ENCODE peak calls at places on chromosomes 4 and X, in nine cellular contexts. One of them, this sample, is unnamed.

GRCh38 chr4:17812125-17812524 is 1.3 kb downstream of the NCAPG start:
- DNase-seq in DMS153: no peak
- DNase-seq in nephron progenitor cell: no peak
- DNase-seq in A549: no peak
- DNase-seq in ovary: no peak
- DNase-seq in IMR-90: no peak
- DNase-seq in GM13977: no peak
- DNase-seq in activated naive CD8-positive, alpha-beta T cell treated with anti-CD3 and anti-CD28 coated beads, Interleukin-2, amount 50 U/mL, for 24 hours: no peak
- DNase-seq in LHCN-M2: no peak
- DNase-seq in this sample: no peak

GRCh38 chr4:15457401-15458201 is 12.1 kb upstream of the CC2D2A start:
- DNase-seq in IMR-90: peak
- DNase-seq in LHCN-M2: peak
- DNase-seq in GM13977: peak
- DNase-seq in activated naive CD8-positive, alpha-beta T cell treated with anti-CD3 and anti-CD28 coated beads, Interleukin-2, amount 50 U/mL, for 24 hours: no peak
- DNase-seq in ovary: no peak
- DNase-seq in DMS153: no peak
- DNase-seq in A549: no peak
- DNase-seq in nephron progenitor cell: no peak
- DNase-seq in this sample: peak

GRCh38 chrX:120304241-120304640 is 7.0 kb downstream of the TMEM255A start:
- DNase-seq in DMS153: no peak
- DNase-seq in IMR-90: no peak
- DNase-seq in ovary: no peak
- DNase-seq in nephron progenitor cell: no peak
- DNase-seq in activated naive CD8-positive, alpha-beta T cell treated with anti-CD3 and anti-CD28 coated beads, Interleukin-2, amount 50 U/mL, for 24 hours: no peak
- DNase-seq in LHCN-M2: no peak
- DNase-seq in A549: no peak
- DNase-seq in GM13977: no peak
- DNase-seq in this sample: no peak

GRCh38 chr4:170122252-170122651 is 32.5 kb upstream of the AADAT start:
- DNase-seq in nephron progenitor cell: no peak
- DNase-seq in ovary: no peak
- DNase-seq in DMS153: no peak
- DNase-seq in activated naive CD8-positive, alpha-beta T cell treated with anti-CD3 and anti-CD28 coated beads, Interleukin-2, amount 50 U/mL, for 24 hours: no peak
- DNase-seq in LHCN-M2: no peak
- DNase-seq in A549: no peak
- DNase-seq in IMR-90: no peak
- DNase-seq in GM13977: no peak
- DNase-seq in this sample: no peak

GRCh38 chr4:15240764-15241163 is 187.1 kb upstream of the C1QTNF7 start:
- DNase-seq in DMS153: no peak
- DNase-seq in A549: no peak
- DNase-seq in GM13977: no peak
- DNase-seq in LHCN-M2: no peak
- DNase-seq in nephron progenitor cell: no peak
- DNase-seq in activated naive CD8-positive, alpha-beta T cell treated with anti-CD3 and anti-CD28 coated beads, Interleukin-2, amount 50 U/mL, for 24 hours: no peak
- DNase-seq in IMR-90: peak
- DNase-seq in ovary: no peak
- DNase-seq in this sample: no peak

GRCh38 chr4:77619408-77619807 is 13.8 kb downstream of the CXCL13 start:
- DNase-seq in ovary: no peak
- DNase-seq in DMS153: peak
- DNase-seq in A549: no peak
- DNase-seq in GM13977: no peak
- DNase-seq in IMR-90: no peak
- DNase-seq in nephron progenitor cell: no peak
- DNase-seq in LHCN-M2: peak
- DNase-seq in activated naive CD8-positive, alpha-beta T cell treated with anti-CD3 and anti-CD28 coated beads, Interleukin-2, amount 50 U/mL, for 24 hours: no peak
- DNase-seq in this sample: no peak

GRCh38 chr4:91170756-91171155 is 1043.6 kb downstream of the CCSER1 start:
- DNase-seq in DMS153: no peak
- DNase-seq in nephron progenitor cell: no peak
- DNase-seq in GM13977: no peak
- DNase-seq in A549: no peak
- DNase-seq in LHCN-M2: no peak
- DNase-seq in activated naive CD8-positive, alpha-beta T cell treated with anti-CD3 and anti-CD28 coated beads, Interleukin-2, amount 50 U/mL, for 24 hours: no peak
- DNase-seq in ovary: no peak
- DNase-seq in IMR-90: no peak
- DNase-seq in this sample: no peak

GRCh38 chr4:6560416-6561172 is 14.4 kb upstream of the MAN2B2 start:
- DNase-seq in ovary: no peak
- DNase-seq in GM13977: no peak
- DNase-seq in DMS153: no peak
- DNase-seq in IMR-90: peak
- DNase-seq in A549: no peak
- DNase-seq in nephron progenitor cell: no peak
- DNase-seq in LHCN-M2: peak
- DNase-seq in activated naive CD8-positive, alpha-beta T cell treated with anti-CD3 and anti-CD28 coated beads, Interleukin-2, amount 50 U/mL, for 24 hours: no peak
- DNase-seq in this sample: no peak

GRCh38 chrX:40058719-40059118 is 39.0 kb downstream of the BCOR start:
- DNase-seq in ovary: no peak
- DNase-seq in activated naive CD8-positive, alpha-beta T cell treated with anti-CD3 and anti-CD28 coated beads, Interleukin-2, amount 50 U/mL, for 24 hours: no peak
- DNase-seq in GM13977: no peak
- DNase-seq in IMR-90: no peak
- DNase-seq in LHCN-M2: no peak
- DNase-seq in nephron progenitor cell: no peak
- DNase-seq in A549: no peak
- DNase-seq in DMS153: peak
- DNase-seq in this sample: no peak

GRCh38 chr4:9996319-9997110 is 24.8 kb downstream of the SLC2A9 start:
- DNase-seq in IMR-90: peak
- DNase-seq in GM13977: no peak
- DNase-seq in A549: no peak
- DNase-seq in LHCN-M2: no peak
- DNase-seq in activated naive CD8-positive, alpha-beta T cell treated with anti-CD3 and anti-CD28 coated beads, Interleukin-2, amount 50 U/mL, for 24 hours: no peak
- DNase-seq in DMS153: peak
- DNase-seq in nephron progenitor cell: no peak
- DNase-seq in ovary: no peak
- DNase-seq in this sample: no peak

GRCh38 chr4:11404431-11404830 is 24.3 kb downstream of the HS3ST1 start:
- DNase-seq in IMR-90: no peak
- DNase-seq in DMS153: no peak
- DNase-seq in activated naive CD8-positive, alpha-beta T cell treated with anti-CD3 and anti-CD28 coated beads, Interleukin-2, amount 50 U/mL, for 24 hours: no peak
- DNase-seq in ovary: no peak
- DNase-seq in nephron progenitor cell: no peak
- DNase-seq in LHCN-M2: no peak
- DNase-seq in A549: no peak
- DNase-seq in GM13977: no peak
- DNase-seq in this sample: no peak

GRCh38 chr4:123832173-123833026 is 435.8 kb downstream of the SPRY1 start:
- DNase-seq in DMS153: no peak
- DNase-seq in GM13977: no peak
- DNase-seq in LHCN-M2: peak
- DNase-seq in ovary: no peak
- DNase-seq in IMR-90: peak
- DNase-seq in activated naive CD8-positive, alpha-beta T cell treated with anti-CD3 and anti-CD28 coated beads, Interleukin-2, amount 50 U/mL, for 24 hours: no peak
- DNase-seq in nephron progenitor cell: no peak
- DNase-seq in A549: no peak
- DNase-seq in this sample: no peak

GRCh38 chr4:141534985-141535384 is 101.4 kb upstream of the IL15 start:
- DNase-seq in LHCN-M2: no peak
- DNase-seq in ovary: no peak
- DNase-seq in A549: no peak
- DNase-seq in nephron progenitor cell: no peak
- DNase-seq in DMS153: no peak
- DNase-seq in GM13977: no peak
- DNase-seq in IMR-90: peak
- DNase-seq in activated naive CD8-positive, alpha-beta T cell treated with anti-CD3 and anti-CD28 coated beads, Interleukin-2, amount 50 U/mL, for 24 hours: no peak
- DNase-seq in this sample: no peak

GRCh38 chr4:124337874-124338273 is 374.7 kb downstream of the ANKRD50 start:
- DNase-seq in nephron progenitor cell: no peak
- DNase-seq in activated naive CD8-positive, alpha-beta T cell treated with anti-CD3 and anti-CD28 coated beads, Interleukin-2, amount 50 U/mL, for 24 hours: no peak
- DNase-seq in A549: no peak
- DNase-seq in DMS153: no peak
- DNase-seq in GM13977: no peak
- DNase-seq in IMR-90: peak
- DNase-seq in ovary: peak
- DNase-seq in LHCN-M2: peak
- DNase-seq in this sample: no peak

GRCh38 chr4:118139241-118139640 is 105.0 kb downstream of the NDST3 start:
- DNase-seq in activated naive CD8-positive, alpha-beta T cell treated with anti-CD3 and anti-CD28 coated beads, Interleukin-2, amount 50 U/mL, for 24 hours: no peak
- DNase-seq in GM13977: no peak
- DNase-seq in nephron progenitor cell: no peak
- DNase-seq in ovary: no peak
- DNase-seq in IMR-90: no peak
- DNase-seq in DMS153: no peak
- DNase-seq in A549: no peak
- DNase-seq in LHCN-M2: no peak
- DNase-seq in this sample: no peak

This sample was measured in GM06990.